ENCODE peak calls at places on chromosome X, in eight cellular contexts. I, S, B, O, V, R, A and E are unnamed samples.

GRCh38 chrX:71619193-71619592 is 882 bp upstream of the CXCR3 start:
- DNase-seq in V (no peak), I (no peak), R (no peak), S (no peak), A (no peak), B (no peak), O (no peak), E (peak)

GRCh38 chrX:10121787-10122186 is 35.0 kb upstream of the CLCN4 start:
- DNase-seq in V (no peak), I (no peak), S (no peak), A (no peak), R (no peak), B (no peak), O (no peak), E (peak)

GRCh38 chrX:142186103-142186502 is 19.0 kb downstream of the MAGEC2 start:
- DNase-seq in R (no peak), S (no peak), I (no peak), V (no peak), A (no peak), B (no peak), O (no peak), E (no peak)

GRCh38 chrX:22220941-22221340 is 51.8 kb upstream of the CBLL2 start:
- DNase-seq in O (no peak), I (peak), S (peak), R (no peak), V (no peak), A (no peak), B (peak), E (no peak)

GRCh38 chrX:30308263-30309138 is 689 bp downstream of the NR0B1 start:
- DNase-seq in R (peak), S (peak), I (peak), O (peak), A (no peak), B (no peak), V (no peak), E (no peak)

GRCh38 chrX:120759685-120760084 is 116.0 kb downstream of the CT47B1 start:
- DNase-seq in V (no peak), I (no peak), B (no peak), R (no peak), A (no peak), O (no peak), S (no peak), E (no peak)

GRCh38 chrX:39773923-39774803 is 323.6 kb downstream of the BCOR start:
- DNase-seq in B (no peak), A (no peak), R (no peak), I (no peak), S (peak), V (no peak), O (no peak), E (peak)

GRCh38 chrX:103362504-103362903 is 6.2 kb downstream of the TCEAL9 start:
- DNase-seq in V (no peak), S (peak), A (no peak), I (peak), R (no peak), B (no peak), O (no peak), E (no peak)

GRCh38 chrX:69618803-69619202 is 2.9 kb downstream of the EDA start:
- DNase-seq in A (no peak), B (no peak), V (no peak), S (peak), R (peak), I (no peak), O (peak), E (peak)

GRCh38 chrX:12452268-12452667 is 314.0 kb downstream of the FRMPD4 start:
- DNase-seq in B (no peak), O (no peak), S (no peak), I (no peak), V (no peak), A (no peak), R (no peak), E (no peak)

GRCh38 chrX:11164433-11164832 is 53.3 kb downstream of the HCCS start:
- DNase-seq in O (no peak), S (no peak), I (no peak), B (no peak), A (no peak), V (no peak), R (no peak), E (no peak)

GRCh38 chrX:12583543-12583942 is 207.7 kb upstream of the PRPS2 start:
- DNase-seq in I (no peak), A (no peak), B (no peak), S (no peak), V (no peak), O (peak), R (no peak), E (no peak)

GRCh38 chrX:2710496-2710895 is 19.4 kb downstream of the CD99 start:
- DNase-seq in S (no peak), I (peak), V (no peak), R (no peak), O (no peak), B (no peak), A (no peak), E (no peak)

GRCh38 chrX:118448273-118448783 is 47.3 kb upstream of the DOCK11 start:
- DNase-seq in V (no peak), B (no peak), A (no peak), O (no peak), I (no peak), S (no peak), R (no peak), E (no peak)

GRCh38 chrX:9373789-9374188 is 91.1 kb upstream of the TBL1X start:
- DNase-seq in S (no peak), A (no peak), B (no peak), O (no peak), V (no peak), R (no peak), I (no peak), E (no peak)

GRCh38 chrX:11412715-11413623 is 119.8 kb downstream of the AMELX start:
- DNase-seq in O (no peak), V (no peak), A (no peak), I (no peak), R (no peak), S (peak), B (no peak), E (no peak)

GRCh38 chrX:141175786-141176185 is 1.1 kb downstream of the LDOC1 start:
- DNase-seq in V (no peak), I (no peak), A (no peak), S (no peak), B (no peak), R (no peak), O (no peak), E (no peak)

GRCh38 chrX:104255465-104255864 is 732 bp upstream of the ESX1 start:
- DNase-seq in V (no peak), O (no peak), B (no peak), R (no peak), I (no peak), A (no peak), S (peak), E (no peak)

GRCh38 chrX:149717803-149718202 is 5.9 kb downstream of the MAGEA11 start:
- DNase-seq in O (no peak), A (no peak), V (no peak), S (no peak), I (no peak), R (no peak), B (no peak), E (no peak)

GRCh38 chrX:1493317-1493856 is 40.7 kb upstream of the ASMTL start:
- DNase-seq in R (no peak), A (no peak), I (no peak), S (no peak), B (no peak), O (no peak), V (no peak), E (no peak)

GRCh38 chrX:17067534-17067933 is 121.1 kb downstream of the REPS2 start:
- DNase-seq in A (no peak), B (no peak), V (no peak), O (no peak), R (peak), S (no peak), I (no peak), E (no peak)

GRCh38 chrX:12411831-12412230 is 273.6 kb downstream of the FRMPD4 start:
- DNase-seq in A (no peak), R (no peak), V (no peak), S (no peak), I (no peak), O (no peak), B (no peak), E (no peak)

GRCh38 chrX:48726596-48726995 is 30.1 kb downstream of the SUV39H1 start:
- DNase-seq in B (no peak), S (no peak), A (no peak), R (no peak), V (no peak), O (no peak), I (no peak), E (no peak)

GRCh38 chrX:2410279-2411020 is 90.3 kb downstream of the DHRSX start:
- DNase-seq in S (no peak), O (no peak), A (no peak), R (no peak), B (no peak), I (peak), V (no peak), E (no peak)

GRCh38 chrX:74080165-74080564 is 223.8 kb upstream of the ZCCHC13 start:
- DNase-seq in I (no peak), A (no peak), B (no peak), O (no peak), V (no peak), R (no peak), S (no peak), E (no peak)

GRCh38 chrX:40012800-40013682 is 84.7 kb downstream of the BCOR start:
- DNase-seq in B (no peak), O (peak), R (no peak), I (peak), S (peak), A (no peak), V (no peak), E (peak)

GRCh38 chrX:53039239-53039638 is 9.3 kb upstream of the GPR173 start:
- DNase-seq in V (no peak), I (no peak), S (no peak), B (no peak), A (no peak), O (no peak), R (no peak), E (no peak)

GRCh38 chrX:109889289-109890006 is 113.5 kb upstream of the TMEM164 start:
- DNase-seq in O (no peak), V (peak), B (no peak), A (no peak), I (no peak), S (no peak), R (no peak), E (peak)

GRCh38 chrX:46770006-46770816 is 11.3 kb upstream of the SLC9A7 start:
- DNase-seq in I (no peak), R (no peak), V (no peak), O (no peak), B (no peak), S (peak), A (no peak), E (no peak)

GRCh38 chrX:124433186-124433585 is 86.8 kb downstream of the SH2D1A start:
- DNase-seq in B (no peak), O (no peak), I (no peak), A (no peak), V (no peak), S (no peak), R (no peak), E (no peak)

GRCh38 chrX:136643243-136643642 is 4.7 kb upstream of the CD40LG start:
- DNase-seq in A (no peak), O (no peak), B (no peak), R (no peak), V (no peak), S (no peak), I (no peak), E (no peak)

GRCh38 chrX:39766882-39767281 is 330.9 kb downstream of the BCOR start:
- DNase-seq in B (no peak), S (no peak), I (no peak), O (no peak), R (peak), A (no peak), V (no peak), E (no peak)

GRCh38 chrX:115906276-115906675 is 264.3 kb upstream of the AGTR2 start:
- DNase-seq in S (no peak), O (no peak), I (no peak), B (no peak), R (no peak), A (no peak), V (no peak), E (no peak)

GRCh38 chrX:68416592-68416991 is 16.7 kb downstream of the OPHN1 start:
- DNase-seq in A (no peak), I (no peak), R (no peak), V (no peak), B (no peak), S (peak), O (no peak), E (no peak)

GRCh38 chrX:104270916-104271512 is 16.3 kb upstream of the ESX1 start:
- DNase-seq in O (peak), A (no peak), B (peak), V (no peak), S (peak), I (peak), R (no peak), E (peak)

GRCh38 chrX:149371984-149372383 is 133.1 kb downstream of the IDS start:
- DNase-seq in I (no peak), A (no peak), O (no peak), V (no peak), S (no peak), R (no peak), B (no peak), E (no peak)

GRCh38 chrX:147550217-147550616 is 361.5 kb upstream of the FMR1 start:
- DNase-seq in S (no peak), B (no peak), O (no peak), A (no peak), V (no peak), R (peak), I (no peak), E (peak)

GRCh38 chrX:70970482-70970999 is 39.6 kb upstream of the SLC7A3 start:
- DNase-seq in S (peak), O (no peak), I (peak), R (peak), B (no peak), A (no peak), V (no peak), E (peak)

GRCh38 chrX:7133036-7133412 is 14.5 kb upstream of the STS start:
- DNase-seq in R (no peak), V (no peak), B (no peak), O (no peak), A (no peak), S (peak), I (no peak), E (no peak)

GRCh38 chrX:19889582-19890342 is 2.4 kb upstream of the SH3KBP1 start:
- DNase-seq in S (no peak), V (peak), I (peak), O (peak), A (no peak), B (peak), R (no peak), E (peak)
- TF ChIP-seq MAX in S (no peak), V (no peak), I (no peak), O (no peak), A (no peak), B (no peak), R (no peak), E (no peak)

DNA sequence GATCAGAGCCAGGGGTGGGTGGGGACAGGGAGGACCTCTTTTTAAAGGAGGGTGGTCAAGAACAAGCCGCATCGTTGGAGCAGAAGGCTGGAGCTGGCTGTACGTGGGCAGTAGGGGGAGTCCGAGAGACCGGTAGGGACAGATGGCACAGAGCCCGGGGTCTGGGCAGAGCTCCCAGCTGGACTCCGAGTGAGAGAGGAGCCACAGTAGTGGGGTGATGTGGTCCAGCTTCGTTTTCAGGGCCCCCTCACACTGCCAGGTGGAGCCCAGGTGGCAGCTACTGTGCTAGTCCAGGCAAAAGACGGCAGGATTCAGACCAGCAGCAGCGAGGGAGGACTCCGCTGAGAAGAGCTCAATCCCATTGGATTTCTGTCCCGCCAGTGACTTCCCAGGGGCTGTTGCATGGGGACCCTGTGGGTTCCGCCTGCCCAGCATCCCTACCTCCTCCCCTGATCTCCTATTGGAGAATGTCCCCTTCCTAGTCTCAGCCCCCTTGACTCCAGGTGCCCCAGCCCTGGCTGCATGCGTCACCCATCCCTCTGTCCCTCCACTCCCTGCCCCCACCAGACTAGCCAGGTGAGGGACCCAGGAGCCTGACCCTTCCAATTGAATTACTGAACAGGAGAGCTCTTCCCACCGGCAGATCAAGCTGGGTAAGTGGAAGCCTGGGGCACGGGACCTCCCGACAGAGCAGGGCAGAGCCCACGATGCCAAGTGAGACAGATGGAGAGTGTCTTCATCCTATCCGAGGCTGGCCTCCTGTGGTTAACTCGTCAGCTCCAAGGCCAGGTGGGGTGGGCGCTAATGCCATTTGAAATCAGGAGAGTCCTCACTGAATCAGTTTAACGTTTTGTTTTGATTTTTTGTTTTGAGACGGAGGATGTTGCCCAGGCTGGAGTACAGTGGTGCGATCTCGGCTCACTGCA is 2.9 kb downstream of the ARHGAP4 start:
- DNase-seq in A (no peak), R (peak), V (no peak), O (no peak), S (peak), I (peak), B (no peak), E (no peak)
- TF ChIP-seq CTCF in A (peak), R (peak), V (peak), O (no peak), S (peak), I (peak), B (no peak), E (no peak)

DNA sequence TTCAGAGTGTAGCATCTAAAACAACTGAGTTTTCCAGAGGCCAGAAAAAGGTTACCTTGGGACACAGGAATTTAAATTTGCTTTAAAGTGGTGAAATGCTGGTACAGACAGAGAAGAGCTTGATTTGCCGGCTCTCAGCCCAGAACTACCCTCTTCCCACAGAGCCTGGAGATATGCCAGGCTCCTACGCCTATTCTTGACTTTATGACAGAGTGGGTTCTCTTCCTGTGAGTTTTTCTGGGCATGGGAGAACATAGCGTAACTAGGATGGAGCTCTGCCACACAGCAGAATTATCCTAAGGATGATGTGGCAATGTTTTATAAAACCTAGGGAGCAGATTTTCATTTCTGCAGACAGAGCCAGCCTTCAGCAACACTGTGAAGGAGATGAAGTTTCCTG is 241.8 kb downstream of the GRIA3 start:
- DNase-seq in I (no peak), R (no peak), S (no peak), B (no peak), V (no peak), A (no peak), O (no peak), E (no peak)
- TF ChIP-seq MAX in I (no peak), R (no peak), S (no peak), B (no peak), V (no peak), A (no peak), O (no peak), E (no peak)

GRCh38 chrX:55489315-55490009 is at the start of gene USP51:
- DNase-seq in V (peak), R (peak), I (peak), A (no peak), B (no peak), S (peak), O (peak), E (peak)
- TF ChIP-seq CTCF in V (peak), R (peak), I (peak), A (no peak), B (no peak), S (peak), O (no peak), E (no peak)

GRCh38 chrX:42624524-42624923 is 153.4 kb downstream of the PPP1R2C start:
- DNase-seq in V (no peak), B (no peak), A (no peak), S (no peak), I (no peak), R (no peak), O (no peak), E (no peak)
- TF ChIP-seq MAX in V (no peak), B (no peak), A (no peak), S (no peak), I (no peak), R (no peak), O (no peak), E (no peak)

GRCh38 chrX:13857804-13858203 is 40.9 kb upstream of the GPM6B start:
- DNase-seq in V (no peak), B (no peak), A (no peak), I (no peak), S (no peak), R (no peak), O (no peak), E (no peak)

GRCh38 chrX:13855689-13856425 is 39.0 kb upstream of the GPM6B start:
- DNase-seq in S (no peak), V (no peak), O (no peak), I (no peak), R (no peak), A (no peak), B (no peak), E (no peak)

GRCh38 chrX:13851996-13852695 is 35.3 kb upstream of the GPM6B start:
- DNase-seq in V (no peak), R (no peak), S (no peak), I (no peak), B (no peak), O (no peak), A (no peak), E (peak)
- TF ChIP-seq CTCF in V (peak), R (peak), S (no peak), I (no peak), B (no peak), O (no peak), A (no peak), E (no peak)

GRCh38 chrX:43868791-43869190 is 13.5 kb downstream of the MAOB start:
- DNase-seq in V (no peak), I (no peak), O (no peak), A (no peak), S (no peak), R (peak), B (no peak), E (no peak)
- TF ChIP-seq MAX in V (no peak), I (no peak), O (no peak), A (no peak), S (no peak), R (no peak), B (no peak), E (no peak)

DNA sequence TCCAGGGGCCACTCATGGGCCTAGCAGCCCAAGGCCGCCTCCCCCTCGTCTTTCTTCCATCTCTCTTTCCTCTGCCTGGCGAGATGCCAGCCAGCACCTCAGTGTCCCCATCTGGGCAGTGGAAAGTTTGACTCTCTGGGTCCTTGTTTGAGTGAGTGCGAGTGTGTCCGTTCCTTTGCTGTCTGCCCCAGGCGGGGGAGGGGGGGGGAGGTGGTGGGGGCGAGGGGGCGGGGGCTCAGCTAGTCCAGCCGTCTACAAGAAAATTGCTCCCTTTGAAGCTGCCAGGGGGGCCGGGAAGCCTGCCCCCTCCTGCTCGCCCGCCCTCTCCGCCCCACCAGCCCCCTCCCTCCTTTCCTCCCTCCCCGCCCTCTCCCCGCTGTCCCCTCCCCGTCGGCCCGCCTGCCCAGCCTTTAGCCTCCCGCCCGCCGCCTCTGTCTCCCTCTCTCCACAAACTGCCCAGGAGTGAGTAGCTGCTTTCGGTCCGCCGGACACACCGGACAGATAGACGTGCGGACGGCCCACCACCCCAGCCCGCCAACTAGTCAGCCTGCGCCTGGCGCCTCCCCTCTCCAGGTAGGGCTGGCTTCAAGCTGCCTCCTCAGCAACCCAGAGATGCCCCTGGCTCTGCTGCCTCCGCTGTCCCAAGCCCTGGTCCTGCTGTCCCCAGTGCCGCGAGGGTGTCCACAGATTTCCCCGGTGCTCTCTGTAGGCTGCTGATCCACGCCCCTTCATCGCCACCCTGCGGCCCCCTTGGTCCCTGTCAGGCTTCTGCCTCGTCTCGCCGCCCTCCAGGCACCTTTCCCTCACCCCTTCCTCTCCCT is at the start of gene BGN:
- DNase-seq in V (no peak), B (no peak), A (no peak), R (peak), O (peak), S (peak), I (peak), E (no peak)
- TF ChIP-seq CTCF in V (no peak), B (no peak), A (peak), R (peak), O (no peak), S (peak), I (no peak), E (no peak)